ENCODE peak calls at places on chromosomes 2 and 18, in five cellular contexts. G, M, Z, K and Q are unnamed samples.

GRCh38 chr18:60549338-60549960 is 176.9 kb upstream of the MC4R start:
- DNase-seq in K (peak; percentile 75), Z (no peak), G (no peak), M (no peak), Q (peak; percentile 47)

GRCh38 chr2:151765760-151766159 is 31.5 kb upstream of the NEB start:
- DNase-seq in G (no peak), K (no peak), M (no peak), Z (no peak), Q (no peak)

GRCh38 chr2:240615409-240615808 is 9.9 kb upstream of the GPR35 start:
- DNase-seq in G (no peak), K (no peak), M (no peak), Z (no peak), Q (peak; percentile 58)

GRCh38 chr18:24386680-24387079 is 10.9 kb downstream of the OSBPL1A start:
- DNase-seq in M (no peak), K (no peak), G (no peak), Z (no peak), Q (peak; percentile 85)

GRCh38 chr2:46383113-46383395 is 85.8 kb downstream of the EPAS1 start:
- DNase-seq in G (no peak), K (no peak), M (no peak), Z (no peak), Q (no peak)

GRCh38 chr2:71100195-71100964 is 29.6 kb downstream of the MCEE start:
- DNase-seq in Z (peak; percentile 24), M (peak; percentile 63), K (peak; percentile 47), G (no peak), Q (peak; percentile 15)

GRCh38 chr18:42719221-42719620 is 396.3 kb downstream of the RIT2 start:
- DNase-seq in M (no peak), K (no peak), G (no peak), Z (no peak), Q (no peak)

GRCh38 chr18:41666251-41666650 is 288.8 kb upstream of the PIK3C3 start:
- DNase-seq in Z (no peak), K (no peak), G (no peak), M (no peak), Q (no peak)

GRCh38 chr18:38951633-38952032 is 1386.0 kb upstream of the CELF4 start:
- DNase-seq in K (no peak), G (no peak), M (no peak), Z (no peak), Q (no peak)

GRCh38 chr2:11339508-11340083 is 4.8 kb downstream of the ROCK2 start:
- DNase-seq in M (no peak), K (no peak), Z (no peak), G (no peak), Q (no peak)

GRCh38 chr2:200314976-200315567 is 8.6 kb downstream of the SPATS2L start:
- DNase-seq in M (no peak), Z (no peak), G (no peak), K (no peak), Q (no peak)

GRCh38 chr2:98900721-98901120 is 35.3 kb downstream of the CRACDL start:
- DNase-seq in G (no peak), Z (no peak), M (no peak), K (no peak), Q (no peak)

GRCh38 chr2:28696261-28696660 is 55.4 kb upstream of the PPP1CB start:
- DNase-seq in Z (no peak), M (no peak), K (no peak), G (no peak), Q (no peak)

GRCh38 chr2:8574196-8575010 is 107.5 kb upstream of the ID2 start:
- DNase-seq in G (no peak), M (peak; percentile 68), K (no peak), Z (no peak), Q (no peak)

GRCh38 chr2:133812826-133813617 is 244.8 kb upstream of the NCKAP5 start:
- DNase-seq in M (no peak), Z (no peak), G (no peak), K (no peak), Q (no peak)

GRCh38 chr2:67854103-67854502 is 208.7 kb downstream of the C1D start:
- DNase-seq in G (no peak), Z (no peak), K (no peak), M (no peak), Q (no peak)

GRCh38 chr2:203453858-203454451 is 81.1 kb downstream of the RAPH1 start:
- DNase-seq in K (peak; percentile 70), G (no peak), M (peak; percentile 35), Z (no peak), Q (no peak)

GRCh38 chr2:231418820-231419640 is 23.5 kb downstream of the B3GNT7 start:
- DNase-seq in K (no peak), G (no peak), M (no peak), Z (no peak), Q (no peak)

GRCh38 chr2:189037518-189037917 is 63.3 kb downstream of the COL3A1 start:
- DNase-seq in K (no peak), G (no peak), Z (no peak), M (no peak), Q (no peak)

GRCh38 chr2:177538323-177538722 is 145.8 kb downstream of the AGPS start:
- DNase-seq in Z (no peak), G (no peak), M (no peak), K (no peak), Q (no peak)

GRCh38 chr2:155145758-155146229 is 447.3 kb downstream of the KCNJ3 start:
- DNase-seq in K (no peak), M (no peak), G (no peak), Z (no peak), Q (no peak)

GRCh38 chr2:190529486-190530104 is 4.9 kb downstream of the NEMP2 start:
- DNase-seq in K (no peak), G (no peak), Z (no peak), M (no peak), Q (peak; percentile 50)

GRCh38 chr2:174395284-174395968 is at the start of gene SCRN3:
- DNase-seq in G (peak; percentile 53), Z (peak; percentile 57), K (peak; percentile 64), M (peak; percentile 91), Q (peak; percentile 30)

GRCh38 chr18:48764452-48764851 is 186.3 kb downstream of the SMAD7 start:
- DNase-seq in G (no peak), K (no peak), M (no peak), Z (no peak), Q (no peak)